ENCODE peak calls at places on chromosomes 12 and 14, in ten cellular contexts. One of them, this sample, is unnamed.

GRCh38 chr14:34301107-34301734 is 160.8 kb downstream of the SPTSSA start:
- DNase-seq in esophagus muscularis mucosa: no peak
- DNase-seq in PC-3: peak; percentile 78
- DNase-seq in CD8-positive, alpha-beta T cell: no peak
- DNase-seq in keratinocyte: no peak
- DNase-seq in GM23338: peak; percentile 76
- DNase-seq in thyroid gland: no peak
- DNase-seq in tibial artery: no peak
- DNase-seq in ovary: no peak
- DNase-seq in A549: peak; percentile 59
- DNase-seq in this sample: no peak

GRCh38 chr14:65301862-65302539 is 110.5 kb upstream of the FUT8 start:
- DNase-seq in esophagus muscularis mucosa: no peak
- DNase-seq in PC-3: peak; percentile 47
- DNase-seq in CD8-positive, alpha-beta T cell: no peak
- DNase-seq in keratinocyte: no peak
- DNase-seq in GM23338: no peak
- DNase-seq in thyroid gland: no peak
- DNase-seq in tibial artery: no peak
- DNase-seq in ovary: no peak
- DNase-seq in A549: no peak
- DNase-seq in this sample: no peak

GRCh38 chr12:105100998-105101397 is 6.5 kb upstream of the WASHC4 start:
- DNase-seq in esophagus muscularis mucosa: no peak
- DNase-seq in PC-3: peak; percentile 50
- DNase-seq in CD8-positive, alpha-beta T cell: no peak
- DNase-seq in keratinocyte: no peak
- DNase-seq in GM23338: no peak
- DNase-seq in thyroid gland: no peak
- DNase-seq in tibial artery: no peak
- DNase-seq in ovary: no peak
- DNase-seq in A549: no peak
- DNase-seq in this sample: no peak

GRCh38 chr12:19683178-19683927 is 244.1 kb downstream of the AEBP2 start:
- DNase-seq in esophagus muscularis mucosa: no peak
- DNase-seq in PC-3: peak; percentile 60
- DNase-seq in CD8-positive, alpha-beta T cell: no peak
- DNase-seq in keratinocyte: no peak
- DNase-seq in GM23338: no peak
- DNase-seq in thyroid gland: no peak
- DNase-seq in tibial artery: no peak
- DNase-seq in ovary: no peak
- DNase-seq in A549: peak; percentile 46
- DNase-seq in this sample: no peak

GRCh38 chr14:98754343-98755025 is 517.5 kb downstream of the BCL11B start:
- DNase-seq in esophagus muscularis mucosa: peak; percentile 70
- DNase-seq in PC-3: no peak
- DNase-seq in CD8-positive, alpha-beta T cell: no peak
- DNase-seq in keratinocyte: no peak
- DNase-seq in GM23338: no peak
- DNase-seq in thyroid gland: no peak
- DNase-seq in tibial artery: no peak
- DNase-seq in ovary: no peak
- DNase-seq in A549: no peak
- DNase-seq in this sample: no peak

GRCh38 chr14:20387577-20387976 is 25.7 kb downstream of the TEP1 start:
- DNase-seq in esophagus muscularis mucosa: no peak
- DNase-seq in PC-3: no peak
- DNase-seq in CD8-positive, alpha-beta T cell: no peak
- DNase-seq in keratinocyte: no peak
- DNase-seq in GM23338: no peak
- DNase-seq in thyroid gland: no peak
- DNase-seq in tibial artery: no peak
- DNase-seq in ovary: no peak
- DNase-seq in A549: no peak
- DNase-seq in this sample: no peak

GRCh38 chr14:24032727-24033418 is 18.9 kb upstream of the CARMIL3 start:
- DNase-seq in esophagus muscularis mucosa: no peak
- DNase-seq in PC-3: peak; percentile 67
- DNase-seq in CD8-positive, alpha-beta T cell: no peak
- DNase-seq in keratinocyte: no peak
- DNase-seq in GM23338: no peak
- DNase-seq in thyroid gland: no peak
- DNase-seq in tibial artery: no peak
- DNase-seq in ovary: no peak
- DNase-seq in A549: peak; percentile 92
- DNase-seq in this sample: no peak

GRCh38 chr14:50932592-50933500 is 11.4 kb downstream of the PYGL start:
- DNase-seq in esophagus muscularis mucosa: no peak
- DNase-seq in PC-3: no peak
- DNase-seq in CD8-positive, alpha-beta T cell: no peak
- DNase-seq in keratinocyte: no peak
- DNase-seq in GM23338: no peak
- DNase-seq in thyroid gland: no peak
- DNase-seq in tibial artery: no peak
- DNase-seq in ovary: no peak
- DNase-seq in A549: no peak
- DNase-seq in this sample: no peak

GRCh38 chr12:6020930-6021329 is 75.9 kb upstream of the ANO2 start:
- DNase-seq in esophagus muscularis mucosa: no peak
- DNase-seq in PC-3: peak; percentile 52
- DNase-seq in CD8-positive, alpha-beta T cell: no peak
- DNase-seq in keratinocyte: no peak
- DNase-seq in GM23338: no peak
- DNase-seq in thyroid gland: no peak
- DNase-seq in tibial artery: no peak
- DNase-seq in ovary: no peak
- DNase-seq in A549: no peak
- DNase-seq in this sample: no peak

GRCh38 chr12:99983721-99984258 is 946 bp downstream of the ANKS1B start:
- DNase-seq in esophagus muscularis mucosa: no peak
- DNase-seq in PC-3: no peak
- DNase-seq in CD8-positive, alpha-beta T cell: no peak
- DNase-seq in keratinocyte: no peak
- DNase-seq in GM23338: no peak
- DNase-seq in thyroid gland: peak; percentile 30
- DNase-seq in tibial artery: no peak
- DNase-seq in ovary: peak; percentile 21
- DNase-seq in A549: peak; percentile 7
- DNase-seq in this sample: no peak

GRCh38 chr14:28765907-28766504 is 581 bp upstream of the FOXG1 start:
- DNase-seq in esophagus muscularis mucosa: no peak
- DNase-seq in PC-3: no peak
- DNase-seq in CD8-positive, alpha-beta T cell: no peak
- DNase-seq in keratinocyte: no peak
- DNase-seq in GM23338: no peak
- DNase-seq in thyroid gland: no peak
- DNase-seq in tibial artery: no peak
- DNase-seq in ovary: peak; percentile 18
- DNase-seq in A549: no peak
- DNase-seq in this sample: no peak

GRCh38 chr12:99959549-99960170 is 25.1 kb downstream of the ANKS1B start:
- DNase-seq in esophagus muscularis mucosa: no peak
- DNase-seq in PC-3: peak; percentile 95
- DNase-seq in CD8-positive, alpha-beta T cell: no peak
- DNase-seq in keratinocyte: no peak
- DNase-seq in GM23338: no peak
- DNase-seq in thyroid gland: no peak
- DNase-seq in tibial artery: no peak
- DNase-seq in ovary: no peak
- DNase-seq in A549: peak; percentile 64
- DNase-seq in this sample: no peak

GRCh38 chr12:76888775-76889174 is 10.0 kb upstream of the CSRP2 start:
- DNase-seq in esophagus muscularis mucosa: no peak
- DNase-seq in PC-3: no peak
- DNase-seq in CD8-positive, alpha-beta T cell: no peak
- DNase-seq in keratinocyte: no peak
- DNase-seq in GM23338: no peak
- DNase-seq in thyroid gland: no peak
- DNase-seq in tibial artery: no peak
- DNase-seq in ovary: no peak
- DNase-seq in A549: no peak
- DNase-seq in this sample: no peak

GRCh38 chr14:65134651-65135579 is 32.6 kb upstream of the MAX start:
- DNase-seq in esophagus muscularis mucosa: no peak
- DNase-seq in PC-3: no peak
- DNase-seq in CD8-positive, alpha-beta T cell: no peak
- DNase-seq in keratinocyte: no peak
- DNase-seq in GM23338: no peak
- DNase-seq in thyroid gland: peak; percentile 48
- DNase-seq in tibial artery: no peak
- DNase-seq in ovary: no peak
- DNase-seq in A549: no peak
- DNase-seq in this sample: no peak

GRCh38 chr12:121787063-121787774 is 6.3 kb downstream of the RHOF start:
- DNase-seq in esophagus muscularis mucosa: no peak
- DNase-seq in PC-3: peak; percentile 57
- DNase-seq in CD8-positive, alpha-beta T cell: peak; percentile 80
- DNase-seq in keratinocyte: no peak
- DNase-seq in GM23338: no peak
- DNase-seq in thyroid gland: peak; percentile 89
- DNase-seq in tibial artery: no peak
- DNase-seq in ovary: no peak
- DNase-seq in A549: peak; percentile 75
- DNase-seq in this sample: peak; percentile 48

GRCh38 chr12:38695057-38695456 is 210.3 kb downstream of the CPNE8 start:
- DNase-seq in esophagus muscularis mucosa: no peak
- DNase-seq in PC-3: no peak
- DNase-seq in CD8-positive, alpha-beta T cell: no peak
- DNase-seq in keratinocyte: no peak
- DNase-seq in GM23338: peak; percentile 58
- DNase-seq in thyroid gland: no peak
- DNase-seq in tibial artery: no peak
- DNase-seq in ovary: no peak
- DNase-seq in A549: no peak
- DNase-seq in this sample: no peak

GRCh38 chr12:38689704-38690103 is 215.7 kb downstream of the CPNE8 start:
- DNase-seq in esophagus muscularis mucosa: no peak
- DNase-seq in PC-3: peak; percentile 53
- DNase-seq in CD8-positive, alpha-beta T cell: no peak
- DNase-seq in keratinocyte: no peak
- DNase-seq in GM23338: no peak
- DNase-seq in thyroid gland: no peak
- DNase-seq in tibial artery: no peak
- DNase-seq in ovary: no peak
- DNase-seq in A549: no peak
- DNase-seq in this sample: no peak

GRCh38 chr12:38691164-38691563 is 214.2 kb downstream of the CPNE8 start:
- DNase-seq in esophagus muscularis mucosa: no peak
- DNase-seq in PC-3: peak; percentile 40
- DNase-seq in CD8-positive, alpha-beta T cell: no peak
- DNase-seq in keratinocyte: no peak
- DNase-seq in GM23338: no peak
- DNase-seq in thyroid gland: no peak
- DNase-seq in tibial artery: no peak
- DNase-seq in ovary: no peak
- DNase-seq in A549: no peak
- DNase-seq in this sample: no peak
- H3K4me1 ChIP-seq in esophagus muscularis mucosa: no peaks in the 10 kb centered on the region
- H3K4me1 ChIP-seq in PC-3: peaks cover 16% of the 10 kb centered on the region
- H3K4me1 ChIP-seq in CD8-positive, alpha-beta T cell: no peaks in the 10 kb centered on the region
- H3K4me1 ChIP-seq in keratinocyte: no peaks in the 10 kb centered on the region
- H3K4me1 ChIP-seq in GM23338: peaks cover 10% of the 10 kb centered on the region
- H3K4me1 ChIP-seq in thyroid gland: peaks cover 5% of the 10 kb centered on the region
- H3K4me1 ChIP-seq in tibial artery: no peaks in the 10 kb centered on the region
- H3K4me1 ChIP-seq in ovary: no peaks in the 10 kb centered on the region
- H3K4me1 ChIP-seq in A549: no peaks in the 10 kb centered on the region
- H3K4me1 ChIP-seq in this sample: no peaks in the 10 kb centered on the region

GRCh38 chr12:7716391-7716790 is 5.2 kb downstream of the DPPA3 start:
- DNase-seq in esophagus muscularis mucosa: no peak
- DNase-seq in PC-3: no peak
- DNase-seq in CD8-positive, alpha-beta T cell: no peak
- DNase-seq in keratinocyte: no peak
- DNase-seq in GM23338: peak; percentile 59
- DNase-seq in thyroid gland: no peak
- DNase-seq in tibial artery: no peak
- DNase-seq in ovary: no peak
- DNase-seq in A549: peak; percentile 43
- DNase-seq in this sample: no peak
- TF ChIP-seq CTCF in esophagus muscularis mucosa: no peak
- TF ChIP-seq CTCF in PC-3: peak; percentile 18
- TF ChIP-seq CTCF in CD8-positive, alpha-beta T cell: no peak
- TF ChIP-seq CTCF in keratinocyte: peak; percentile 28
- TF ChIP-seq CTCF in GM23338: peak; percentile 65
- TF ChIP-seq CTCF in thyroid gland: no peak
- TF ChIP-seq CTCF in tibial artery: no peak
- TF ChIP-seq CTCF in ovary: no peak
- TF ChIP-seq CTCF in A549: peak; percentile 47
- TF ChIP-seq CTCF in this sample: peak; percentile 23

GRCh38 chr12:3131129-3131528 is 54.0 kb downstream of the TSPAN9 start:
- DNase-seq in esophagus muscularis mucosa: no peak
- DNase-seq in PC-3: no peak
- DNase-seq in CD8-positive, alpha-beta T cell: no peak
- DNase-seq in keratinocyte: no peak
- DNase-seq in GM23338: no peak
- DNase-seq in thyroid gland: no peak
- DNase-seq in tibial artery: no peak
- DNase-seq in ovary: no peak
- DNase-seq in A549: no peak
- DNase-seq in this sample: no peak
- H3K27ac ChIP-seq in esophagus muscularis mucosa: no peak overlapping the region
- H3K27ac ChIP-seq in PC-3: no peak overlapping the region
- H3K27ac ChIP-seq in CD8-positive, alpha-beta T cell: no peak overlapping the region
- H3K27ac ChIP-seq in keratinocyte: no peak overlapping the region
- H3K27ac ChIP-seq in GM23338: no peak overlapping the region
- H3K27ac ChIP-seq in thyroid gland: no peak overlapping the region
- H3K27ac ChIP-seq in tibial artery: no peak overlapping the region
- H3K27ac ChIP-seq in ovary: no peak overlapping the region
- H3K27ac ChIP-seq in A549: no peak overlapping the region
- H3K27ac ChIP-seq in this sample: peak overlapping the region; percentile 44

GRCh38 chr12:95325501-95325900 is 107.9 kb downstream of the VEZT start:
- DNase-seq in esophagus muscularis mucosa: no peak
- DNase-seq in PC-3: no peak
- DNase-seq in CD8-positive, alpha-beta T cell: no peak
- DNase-seq in keratinocyte: no peak
- DNase-seq in GM23338: no peak
- DNase-seq in thyroid gland: no peak
- DNase-seq in tibial artery: no peak
- DNase-seq in ovary: no peak
- DNase-seq in A549: no peak
- DNase-seq in this sample: no peak

GRCh38 chr12:95321516-95322246 is 104.1 kb downstream of the VEZT start:
- DNase-seq in esophagus muscularis mucosa: peak; percentile 50
- DNase-seq in PC-3: no peak
- DNase-seq in CD8-positive, alpha-beta T cell: no peak
- DNase-seq in keratinocyte: no peak
- DNase-seq in GM23338: no peak
- DNase-seq in thyroid gland: no peak
- DNase-seq in tibial artery: no peak
- DNase-seq in ovary: no peak
- DNase-seq in A549: no peak
- DNase-seq in this sample: no peak

GRCh38 chr12:95326450-95326849 is 108.8 kb downstream of the VEZT start:
- DNase-seq in esophagus muscularis mucosa: peak; percentile 75
- DNase-seq in PC-3: peak; percentile 46
- DNase-seq in CD8-positive, alpha-beta T cell: no peak
- DNase-seq in keratinocyte: no peak
- DNase-seq in GM23338: no peak
- DNase-seq in thyroid gland: no peak
- DNase-seq in tibial artery: no peak
- DNase-seq in ovary: no peak
- DNase-seq in A549: peak; percentile 87
- DNase-seq in this sample: no peak

GRCh38 chr12:95322335-95322734 is 104.7 kb downstream of the VEZT start:
- DNase-seq in esophagus muscularis mucosa: no peak
- DNase-seq in PC-3: no peak
- DNase-seq in CD8-positive, alpha-beta T cell: no peak
- DNase-seq in keratinocyte: no peak
- DNase-seq in GM23338: no peak
- DNase-seq in thyroid gland: no peak
- DNase-seq in tibial artery: no peak
- DNase-seq in ovary: no peak
- DNase-seq in A549: no peak
- DNase-seq in this sample: no peak

GRCh38 chr12:95323204-95323603 is 105.6 kb downstream of the VEZT start:
- DNase-seq in esophagus muscularis mucosa: peak; percentile 57
- DNase-seq in PC-3: peak; percentile 61
- DNase-seq in CD8-positive, alpha-beta T cell: no peak
- DNase-seq in keratinocyte: no peak
- DNase-seq in GM23338: no peak
- DNase-seq in thyroid gland: no peak
- DNase-seq in tibial artery: no peak
- DNase-seq in ovary: no peak
- DNase-seq in A549: no peak
- DNase-seq in this sample: no peak
- H3K4me1 ChIP-seq in esophagus muscularis mucosa: peaks cover 40% of the 10 kb centered on the region
- H3K4me1 ChIP-seq in PC-3: peaks cover 44% of the 10 kb centered on the region
- H3K4me1 ChIP-seq in CD8-positive, alpha-beta T cell: no peaks in the 10 kb centered on the region
- H3K4me1 ChIP-seq in keratinocyte: peaks cover 4% of the 10 kb centered on the region
- H3K4me1 ChIP-seq in GM23338: no peaks in the 10 kb centered on the region
- H3K4me1 ChIP-seq in thyroid gland: no peaks in the 10 kb centered on the region
- H3K4me1 ChIP-seq in tibial artery: no peaks in the 10 kb centered on the region
- H3K4me1 ChIP-seq in ovary: no peaks in the 10 kb centered on the region
- H3K4me1 ChIP-seq in A549: peaks cover 94% of the 10 kb centered on the region
- H3K4me1 ChIP-seq in this sample: no peaks in the 10 kb centered on the region

This sample was measured in right lobe of liver.